ENCODE peak calls at places on chromosome 6, in ten cellular contexts. One of them, this sample, is unnamed.

GRCh38 chr6:168118935-168119334 is 39.9 kb upstream of the FRMD1 start:
- DNase-seq in A549: no peak
- DNase-seq in MM.1S: no peak
- DNase-seq in PC-3: no peak
- DNase-seq in psoas muscle: no peak
- DNase-seq in left ventricle myocardium inferior: no peak
- DNase-seq in tibial nerve: no peak
- DNase-seq in uterus: peak
- DNase-seq in sigmoid colon: peak
- DNase-seq in neural progenitor cell: no peak
- DNase-seq in this sample: no peak

GRCh38 chr6:109420751-109421150 is 19.7 kb downstream of the PPIL6 start:
- DNase-seq in sigmoid colon: no peak
- DNase-seq in neural progenitor cell: no peak
- DNase-seq in psoas muscle: no peak
- DNase-seq in tibial nerve: no peak
- DNase-seq in A549: no peak
- DNase-seq in left ventricle myocardium inferior: no peak
- DNase-seq in MM.1S: no peak
- DNase-seq in PC-3: peak
- DNase-seq in uterus: no peak
- DNase-seq in this sample: no peak

GRCh38 chr6:26032387-26033131 is 54.7 kb upstream of the HFE start:
- DNase-seq in tibial nerve: no peak
- DNase-seq in left ventricle myocardium inferior: no peak
- DNase-seq in A549: peak
- DNase-seq in uterus: no peak
- DNase-seq in sigmoid colon: no peak
- DNase-seq in psoas muscle: no peak
- DNase-seq in neural progenitor cell: peak
- DNase-seq in MM.1S: peak
- DNase-seq in PC-3: peak
- DNase-seq in this sample: no peak

GRCh38 chr6:44041461-44042260 is 85.6 kb downstream of the MRPL14 start:
- DNase-seq in neural progenitor cell: no peak
- DNase-seq in A549: peak
- DNase-seq in sigmoid colon: peak
- DNase-seq in psoas muscle: peak
- DNase-seq in PC-3: peak
- DNase-seq in uterus: peak
- DNase-seq in left ventricle myocardium inferior: no peak
- DNase-seq in MM.1S: no peak
- DNase-seq in tibial nerve: no peak
- DNase-seq in this sample: peak

GRCh38 chr6:4017847-4018193 is 61.1 kb downstream of the FAM217A start:
- DNase-seq in uterus: no peak
- DNase-seq in PC-3: peak
- DNase-seq in neural progenitor cell: peak
- DNase-seq in sigmoid colon: no peak
- DNase-seq in left ventricle myocardium inferior: no peak
- DNase-seq in psoas muscle: no peak
- DNase-seq in MM.1S: peak
- DNase-seq in tibial nerve: no peak
- DNase-seq in A549: peak
- DNase-seq in this sample: no peak

GRCh38 chr6:148935705-148936306 is 189.0 kb downstream of the UST start:
- DNase-seq in psoas muscle: no peak
- DNase-seq in uterus: no peak
- DNase-seq in left ventricle myocardium inferior: no peak
- DNase-seq in neural progenitor cell: peak
- DNase-seq in tibial nerve: no peak
- DNase-seq in sigmoid colon: no peak
- DNase-seq in MM.1S: no peak
- DNase-seq in PC-3: peak
- DNase-seq in A549: no peak
- DNase-seq in this sample: peak

GRCh38 chr6:167474725-167475124 is 149.8 kb downstream of the TTLL2 start:
- DNase-seq in A549: no peak
- DNase-seq in uterus: no peak
- DNase-seq in tibial nerve: no peak
- DNase-seq in neural progenitor cell: no peak
- DNase-seq in PC-3: no peak
- DNase-seq in MM.1S: no peak
- DNase-seq in psoas muscle: no peak
- DNase-seq in sigmoid colon: no peak
- DNase-seq in left ventricle myocardium inferior: no peak
- DNase-seq in this sample: no peak

GRCh38 chr6:168450921-168451320 is 9.9 kb downstream of the SMOC2 start:
- DNase-seq in sigmoid colon: no peak
- DNase-seq in left ventricle myocardium inferior: no peak
- DNase-seq in uterus: no peak
- DNase-seq in PC-3: no peak
- DNase-seq in MM.1S: no peak
- DNase-seq in A549: no peak
- DNase-seq in tibial nerve: no peak
- DNase-seq in neural progenitor cell: no peak
- DNase-seq in psoas muscle: no peak
- DNase-seq in this sample: no peak

GRCh38 chr6:143652840-143653239 is 24.9 kb upstream of the PHACTR2 start:
- DNase-seq in A549: no peak
- DNase-seq in PC-3: no peak
- DNase-seq in neural progenitor cell: no peak
- DNase-seq in tibial nerve: no peak
- DNase-seq in uterus: no peak
- DNase-seq in left ventricle myocardium inferior: no peak
- DNase-seq in sigmoid colon: no peak
- DNase-seq in MM.1S: no peak
- DNase-seq in psoas muscle: no peak
- DNase-seq in this sample: no peak

GRCh38 chr6:56899311-56899710 is 55.6 kb upstream of the BEND6 start:
- DNase-seq in MM.1S: no peak
- DNase-seq in neural progenitor cell: no peak
- DNase-seq in PC-3: peak
- DNase-seq in tibial nerve: no peak
- DNase-seq in A549: no peak
- DNase-seq in psoas muscle: no peak
- DNase-seq in sigmoid colon: peak
- DNase-seq in left ventricle myocardium inferior: no peak
- DNase-seq in uterus: no peak
- DNase-seq in this sample: no peak

GRCh38 chr6:89375427-89375868 is 22.9 kb upstream of the UBE2J1 start:
- DNase-seq in MM.1S: peak
- DNase-seq in neural progenitor cell: peak
- DNase-seq in psoas muscle: peak
- DNase-seq in uterus: no peak
- DNase-seq in sigmoid colon: no peak
- DNase-seq in A549: peak
- DNase-seq in tibial nerve: no peak
- DNase-seq in PC-3: peak
- DNase-seq in left ventricle myocardium inferior: peak
- DNase-seq in this sample: no peak

GRCh38 chr6:26428206-26428605 is 12.1 kb upstream of the BTN3A3 start:
- DNase-seq in tibial nerve: no peak
- DNase-seq in sigmoid colon: no peak
- DNase-seq in A549: no peak
- DNase-seq in psoas muscle: no peak
- DNase-seq in PC-3: no peak
- DNase-seq in uterus: no peak
- DNase-seq in neural progenitor cell: no peak
- DNase-seq in MM.1S: no peak
- DNase-seq in left ventricle myocardium inferior: no peak
- DNase-seq in this sample: no peak

GRCh38 chr6:80165143-80165542 is 58.7 kb downstream of the BCKDHB start:
- DNase-seq in left ventricle myocardium inferior: no peak
- DNase-seq in psoas muscle: no peak
- DNase-seq in sigmoid colon: no peak
- DNase-seq in neural progenitor cell: no peak
- DNase-seq in uterus: no peak
- DNase-seq in tibial nerve: no peak
- DNase-seq in PC-3: no peak
- DNase-seq in MM.1S: peak
- DNase-seq in A549: no peak
- DNase-seq in this sample: no peak

GRCh38 chr6:107495196-107495643 is 5.3 kb downstream of the SOBP start:
- DNase-seq in left ventricle myocardium inferior: no peak
- DNase-seq in MM.1S: no peak
- DNase-seq in tibial nerve: no peak
- DNase-seq in neural progenitor cell: no peak
- DNase-seq in A549: no peak
- DNase-seq in sigmoid colon: peak
- DNase-seq in PC-3: no peak
- DNase-seq in psoas muscle: no peak
- DNase-seq in uterus: no peak
- DNase-seq in this sample: no peak

DNA sequence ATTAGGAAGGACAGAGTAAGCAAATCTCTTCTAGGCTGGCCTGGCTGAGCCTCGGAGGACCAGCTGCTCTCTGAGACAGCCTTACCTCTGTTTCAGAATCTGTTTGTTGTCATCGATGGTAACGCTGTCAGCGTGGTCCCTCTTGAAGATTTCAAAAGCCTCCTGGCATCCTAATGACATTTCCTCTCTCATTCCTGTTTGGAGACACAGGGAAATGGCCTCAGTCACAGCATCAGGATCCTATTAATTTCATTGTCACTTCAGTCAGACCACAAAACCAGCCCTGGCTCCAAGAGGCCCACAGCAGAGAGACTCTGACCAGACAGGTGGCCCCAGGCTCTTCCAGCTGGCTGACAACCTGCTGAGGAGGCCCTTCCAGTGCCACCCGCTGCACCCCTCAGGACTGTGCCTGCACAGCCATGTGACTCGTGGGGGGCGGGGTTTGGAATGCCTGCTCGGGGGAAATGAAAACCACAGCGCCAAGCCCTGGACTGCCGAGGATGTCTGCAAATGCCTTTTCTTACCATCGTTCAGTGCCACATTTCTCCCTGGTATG is 108.5 kb upstream of the KCNK16 start:
- DNase-seq in MM.1S: peak
- DNase-seq in neural progenitor cell: peak
- DNase-seq in A549: no peak
- DNase-seq in sigmoid colon: peak
- DNase-seq in psoas muscle: peak
- DNase-seq in PC-3: no peak
- DNase-seq in uterus: no peak
- DNase-seq in left ventricle myocardium inferior: peak
- DNase-seq in tibial nerve: peak
- DNase-seq in this sample: no peak
- TF ChIP-seq CTCF in MM.1S: no peak
- TF ChIP-seq CTCF in neural progenitor cell: no peak
- TF ChIP-seq CTCF in A549: no peak
- TF ChIP-seq CTCF in sigmoid colon: no peak
- TF ChIP-seq CTCF in psoas muscle: no peak
- TF ChIP-seq CTCF in PC-3: no peak
- TF ChIP-seq CTCF in uterus: no peak
- TF ChIP-seq CTCF in left ventricle myocardium inferior: no peak
- TF ChIP-seq CTCF in tibial nerve: no peak
- TF ChIP-seq CTCF in this sample: no peak

GRCh38 chr6:100892693-100893092 is 11.6 kb upstream of the ASCC3 start:
- DNase-seq in left ventricle myocardium inferior: no peak
- DNase-seq in sigmoid colon: no peak
- DNase-seq in neural progenitor cell: peak
- DNase-seq in uterus: no peak
- DNase-seq in tibial nerve: no peak
- DNase-seq in PC-3: no peak
- DNase-seq in MM.1S: no peak
- DNase-seq in A549: no peak
- DNase-seq in psoas muscle: no peak
- DNase-seq in this sample: no peak
- H3K27ac ChIP-seq in left ventricle myocardium inferior: no peak
- H3K27ac ChIP-seq in sigmoid colon: no peak
- H3K27ac ChIP-seq in neural progenitor cell: no peak
- H3K27ac ChIP-seq in uterus: no peak
- H3K27ac ChIP-seq in tibial nerve: no peak
- H3K27ac ChIP-seq in PC-3: no peak
- H3K27ac ChIP-seq in MM.1S: no peak
- H3K27ac ChIP-seq in A549: no peak
- H3K27ac ChIP-seq in psoas muscle: no peak
- H3K27ac ChIP-seq in this sample: no peak

DNA sequence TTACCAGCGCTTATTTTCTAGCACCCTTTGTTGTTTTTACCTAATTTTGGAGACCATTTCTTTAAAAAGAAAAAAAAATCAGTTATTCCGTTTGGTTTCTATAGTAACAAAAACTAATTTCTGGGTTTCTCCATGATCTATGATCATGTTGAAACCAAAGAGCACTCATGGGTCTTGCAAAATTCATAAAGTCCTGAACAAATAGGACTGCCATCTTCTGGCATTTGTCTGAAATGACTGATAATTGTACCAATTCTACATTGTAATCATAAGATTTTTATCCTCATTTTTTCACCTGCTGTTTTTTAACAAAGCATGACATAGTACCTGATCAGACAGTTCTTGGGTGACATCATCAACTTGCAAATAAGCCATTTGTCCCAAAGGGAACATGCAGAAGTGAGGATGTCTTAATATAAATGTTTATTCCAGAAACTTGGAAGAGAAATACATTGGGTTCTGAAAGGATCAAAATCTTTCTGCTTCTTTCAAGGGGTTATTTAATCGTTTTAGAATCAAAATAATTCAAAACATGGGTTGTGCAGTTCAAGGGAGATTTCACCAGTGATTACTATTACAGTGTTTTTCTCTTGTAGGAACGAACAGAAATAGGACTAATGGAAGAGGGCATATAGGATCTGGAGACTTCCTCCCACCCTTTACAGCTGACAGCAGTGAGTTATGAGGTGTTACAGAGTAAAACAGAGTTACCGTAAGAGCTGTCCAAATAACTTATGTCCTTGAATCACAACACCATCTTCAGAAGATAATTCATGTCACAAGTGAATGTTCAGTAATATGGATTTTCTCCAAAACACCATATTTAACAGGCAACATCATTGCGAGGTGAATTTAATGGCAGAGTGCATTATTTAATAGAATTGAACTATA is 87.1 kb upstream of the GJE1 start:
- DNase-seq in MM.1S: no peak
- DNase-seq in sigmoid colon: no peak
- DNase-seq in left ventricle myocardium inferior: no peak
- DNase-seq in tibial nerve: no peak
- DNase-seq in uterus: no peak
- DNase-seq in PC-3: peak
- DNase-seq in A549: peak
- DNase-seq in psoas muscle: no peak
- DNase-seq in neural progenitor cell: no peak
- DNase-seq in this sample: no peak
- TF ChIP-seq CTCF in MM.1S: no peak
- TF ChIP-seq CTCF in sigmoid colon: no peak
- TF ChIP-seq CTCF in left ventricle myocardium inferior: no peak
- TF ChIP-seq CTCF in tibial nerve: no peak
- TF ChIP-seq CTCF in uterus: no peak
- TF ChIP-seq CTCF in PC-3: peak
- TF ChIP-seq CTCF in A549: peak
- TF ChIP-seq CTCF in psoas muscle: no peak
- TF ChIP-seq CTCF in neural progenitor cell: peak
- TF ChIP-seq CTCF in this sample: no peak

DNA sequence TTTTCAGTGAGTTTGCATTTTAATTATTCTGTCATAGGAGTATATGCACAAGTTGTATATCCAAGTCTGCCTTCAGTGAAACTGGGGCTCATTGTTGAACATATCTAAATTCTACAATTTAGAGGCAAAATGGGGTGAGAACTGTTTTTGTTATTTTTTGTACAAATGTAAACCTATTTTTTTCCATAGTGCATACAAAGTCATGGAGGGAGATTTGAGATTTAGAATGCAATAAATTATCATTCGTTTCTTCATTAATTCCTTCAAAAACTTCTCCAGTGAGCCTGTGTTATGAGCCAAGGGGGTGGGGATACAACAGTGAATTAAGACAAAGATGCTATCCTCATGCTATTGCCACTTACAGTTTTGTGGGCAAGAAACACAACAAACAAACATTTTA is 29.8 kb upstream of the RHAG start:
- DNase-seq in tibial nerve: no peak
- DNase-seq in uterus: no peak
- DNase-seq in A549: no peak
- DNase-seq in psoas muscle: no peak
- DNase-seq in left ventricle myocardium inferior: no peak
- DNase-seq in PC-3: no peak
- DNase-seq in neural progenitor cell: no peak
- DNase-seq in MM.1S: no peak
- DNase-seq in sigmoid colon: no peak
- DNase-seq in this sample: no peak
- H3K27ac ChIP-seq in tibial nerve: no peak
- H3K27ac ChIP-seq in uterus: no peak
- H3K27ac ChIP-seq in A549: no peak
- H3K27ac ChIP-seq in psoas muscle: no peak
- H3K27ac ChIP-seq in left ventricle myocardium inferior: no peak
- H3K27ac ChIP-seq in PC-3: no peak
- H3K27ac ChIP-seq in neural progenitor cell: no peak
- H3K27ac ChIP-seq in MM.1S: no peak
- H3K27ac ChIP-seq in sigmoid colon: no peak
- H3K27ac ChIP-seq in this sample: no peak

This sample was measured in keratinocyte.